ENCODE peak calls at places on chromosomes 4 and X, in six cellular contexts. C is HFF-Myc, S is NCI-H82, J is GM04503, E is PC-3, F is Calu3. H is an unnamed sample.

GRCh38 chr4:6773106-6773505 is 9.4 kb upstream of the KIAA0232 start:
- DNase-seq in C (no peak), S (no peak), J (no peak), E (peak), F (no peak), H (no peak)

GRCh38 chr4:112517067-112517588 is 1.1 kb upstream of the NEUROG2 start:
- DNase-seq in C (no peak), S (no peak), J (no peak), E (no peak), F (no peak), H (no peak)

GRCh38 chr4:182724414-182724813 is 192.8 kb downstream of the DCTD start:
- DNase-seq in C (peak), S (no peak), J (peak), E (peak), F (no peak), H (no peak)

GRCh38 chr4:82850684-82851083 is 40.3 kb downstream of the SEC31A start:
- DNase-seq in C (no peak), S (no peak), J (no peak), E (no peak), F (no peak), H (no peak)

GRCh38 chr4:176340871-176341685 is 21.3 kb downstream of the SPCS3 start:
- DNase-seq in C (no peak), S (peak), J (no peak), E (peak), F (peak), H (peak)

GRCh38 chr4:30718889-30719252 is 1.3 kb upstream of the PCDH7 start:
- DNase-seq in C (no peak), S (no peak), J (no peak), E (peak), F (no peak), H (no peak)

GRCh38 chr4:3702551-3703221 is 63.5 kb upstream of the ADRA2C start:
- DNase-seq in C (no peak), S (no peak), J (no peak), E (no peak), F (no peak), H (no peak)

GRCh38 chr4:35772291-35772690 is 472.0 kb downstream of the ARAP2 start:
- DNase-seq in C (no peak), S (no peak), J (no peak), E (peak), F (no peak), H (no peak)

GRCh38 chrX:65522739-65523372 is 11.7 kb downstream of the LAS1L start:
- DNase-seq in C (no peak), S (no peak), J (peak), E (peak), F (no peak), H (no peak)

GRCh38 chr4:152283806-152284470 is 252.0 kb downstream of the FBXW7 start:
- DNase-seq in C (no peak), S (no peak), J (peak), E (peak), F (peak), H (no peak)

GRCh38 chr4:761739-762138 is 56.1 kb downstream of the PCGF3 start:
- DNase-seq in C (no peak), S (no peak), J (no peak), E (no peak), F (no peak), H (no peak)

GRCh38 chrX:64206556-64207162 is 1.2 kb upstream of the AMER1 start:
- DNase-seq in C (no peak), S (peak), J (no peak), E (no peak), F (no peak), H (peak)

GRCh38 chr4:55440786-55441185 is 45.0 kb downstream of the TMEM165 start:
- DNase-seq in C (no peak), S (no peak), J (no peak), E (no peak), F (no peak), H (no peak)

GRCh38 chrX:133989491-133989890 is 4.1 kb upstream of the GPC3 start:
- DNase-seq in C (no peak), S (no peak), J (no peak), E (no peak), F (no peak), H (no peak)

GRCh38 chr4:26235500-26235899 is 85.3 kb upstream of the RBPJ start:
- DNase-seq in C (no peak), S (peak), J (peak), E (peak), F (no peak), H (peak)

GRCh38 chr4:30717208-30718020 is 2.8 kb upstream of the PCDH7 start:
- DNase-seq in C (no peak), S (peak), J (no peak), E (peak), F (peak), H (peak)

GRCh38 chrX:15468036-15468435 is 25.1 kb downstream of the PIR start:
- DNase-seq in C (no peak), S (peak), J (peak), E (peak), F (no peak), H (peak)

GRCh38 chr4:114495471-114495928 is 103.1 kb upstream of the UGT8 start:
- DNase-seq in C (no peak), S (no peak), J (no peak), E (no peak), F (no peak), H (no peak)

GRCh38 chrX:111652719-111653118 is 28.3 kb upstream of the ALG13 start:
- DNase-seq in C (no peak), S (peak), J (no peak), E (no peak), F (no peak), H (no peak)

GRCh38 chr4:184196730-184197355 is 20.8 kb downstream of the ENPP6 start:
- DNase-seq in C (no peak), S (no peak), J (no peak), E (peak), F (no peak), H (no peak)

GRCh38 chrX:138001219-138001618 is 435.3 kb downstream of the ZIC3 start:
- DNase-seq in C (no peak), S (no peak), J (no peak), E (no peak), F (no peak), H (no peak)

H was measured in G401.